ENCODE peak calls at places on chromosomes 6 and 20, in ten cellular contexts. O is CD4-positive, CD25-positive, alpha-beta regulatory T cell; X is body of pancreas; L is NCI-H82; S is mesendoderm; N is CD14-positive monocyte; A is NCI-H1105 treated with DMSO at 0.1 percent for 48 hours; F is C1 segment of cervical spinal cord; G is NT2/D1; H is neuronal stem cell. C is an unnamed sample.

GRCh38 chr20:58006346-58007316 is 221.8 kb downstream of the ANKRD60 start:
- DNase-seq in G (no peak), A (no peak), H (no peak), L (no peak), S (no peak), F (no peak), O (no peak), N (peak; percentile 31), X (no peak), C (no peak)

GRCh38 chr6:91082311-91082803 is 495.5 kb upstream of the MAP3K7 start:
- DNase-seq in H (no peak), L (peak; percentile 15), O (no peak), A (no peak), F (no peak), G (no peak), S (peak; percentile 49), X (no peak), N (no peak), C (no peak)

GRCh38 chr6:81265106-81265505 is 487.4 kb downstream of the TENT5A start:
- DNase-seq in O (no peak), S (no peak), N (no peak), X (no peak), H (no peak), F (no peak), A (no peak), L (no peak), G (no peak), C (no peak)

GRCh38 chr20:55974491-55975202 is 30.7 kb downstream of the CBLN4 start:
- DNase-seq in L (no peak), N (no peak), A (no peak), H (no peak), X (peak; percentile 49), S (no peak), G (no peak), F (no peak), O (no peak), C (no peak)

GRCh38 chr6:139647001-139647400 is 272.6 kb upstream of the CITED2 start:
- DNase-seq in O (no peak), S (no peak), G (no peak), L (no peak), A (no peak), N (no peak), X (no peak), F (no peak), H (no peak), C (no peak)

GRCh38 chr6:150770631-150771030 is 94.9 kb upstream of the MTHFD1L start:
- DNase-seq in S (no peak), N (no peak), H (no peak), A (no peak), F (no peak), O (no peak), G (no peak), X (no peak), L (no peak), C (no peak)

GRCh38 chr6:43628392-43629103 is 516 bp downstream of the GTPBP2 start:
- DNase-seq in S (peak; percentile 78), F (peak; percentile 32), A (peak; percentile 45), X (peak; percentile 54), O (peak; percentile 77), L (peak; percentile 85), G (no peak), N (no peak), H (peak; percentile 44), C (peak; percentile 54)

GRCh38 chr6:152573762-152574161 is 63.4 kb downstream of the SYNE1 start:
- DNase-seq in X (no peak), O (no peak), F (no peak), A (no peak), H (no peak), G (no peak), L (no peak), S (no peak), N (no peak), C (no peak)

GRCh38 chr6:28336284-28337024 is 506 bp upstream of the ZSCAN31 start:
- DNase-seq in G (no peak), F (peak; percentile 47), N (no peak), L (peak; percentile 67), O (peak; percentile 47), X (peak; percentile 34), S (no peak), H (no peak), A (peak; percentile 61), C (peak; percentile 37)

GRCh38 chr20:48831702-48832422 is 4.1 kb upstream of the PREX1 start:
- DNase-seq in O (no peak), N (no peak), A (no peak), H (no peak), L (peak; percentile 54), X (peak; percentile 28), S (no peak), F (no peak), G (no peak), C (no peak)

GRCh38 chr6:89217308-89217999 is at the start of gene GABRR1:
- DNase-seq in F (no peak), H (no peak), O (no peak), X (no peak), L (peak; percentile 31), A (no peak), N (no peak), S (no peak), G (no peak), C (no peak)

GRCh38 chr20:57432874-57433491 is 41.8 kb downstream of the RBM38 start:
- DNase-seq in O (peak; percentile 94), H (no peak), G (no peak), F (no peak), L (no peak), X (no peak), A (no peak), N (peak; percentile 92), S (no peak), C (no peak)

GRCh38 chr20:58233881-58234528 is 5.6 kb upstream of the ANKRD60 start:
- DNase-seq in X (peak; percentile 36), A (peak; percentile 9), H (no peak), N (no peak), O (peak; percentile 33), S (peak; percentile 62), G (peak; percentile 40), F (no peak), L (peak; percentile 55), C (peak; percentile 59)

GRCh38 chr6:153790048-153790447 is 249.0 kb upstream of the OPRM1 start:
- DNase-seq in N (no peak), A (no peak), L (no peak), S (peak; percentile 62), X (no peak), F (no peak), H (no peak), G (peak; percentile 8), O (no peak), C (peak; percentile 47)

GRCh38 chr6:48213076-48213788 is 102.2 kb upstream of the PTCHD4 start:
- DNase-seq in O (no peak), G (no peak), H (no peak), X (no peak), A (no peak), L (no peak), S (no peak), F (no peak), N (no peak), C (no peak)

GRCh38 chr20:57548177-57549058 is 12.5 kb upstream of the PCK1 start:
- DNase-seq in F (no peak), L (no peak), G (no peak), N (no peak), A (no peak), O (no peak), X (peak; percentile 47), H (no peak), S (no peak), C (no peak)

GRCh38 chr20:34069341-34070078 is 42.5 kb downstream of the EIF2S2 start:
- DNase-seq in O (peak; percentile 66), X (peak; percentile 86), N (peak; percentile 65), H (peak; percentile 83), S (peak; percentile 90), F (peak; percentile 62), L (peak; percentile 90), G (peak; percentile 86), A (peak; percentile 79), C (peak; percentile 73)

GRCh38 chr6:41901882-41902519 is 6.8 kb upstream of the USP49 start:
- DNase-seq in O (peak; percentile 75), G (no peak), L (peak; percentile 37), H (no peak), F (no peak), X (peak; percentile 23), A (no peak), S (peak; percentile 66), N (no peak), C (peak; percentile 17)

GRCh38 chr6:3358413-3359090 is 98.3 kb downstream of the SLC22A23 start:
- DNase-seq in S (no peak), L (no peak), G (no peak), N (no peak), H (no peak), A (no peak), O (no peak), X (no peak), F (no peak), C (no peak)

GRCh38 chr20:1491891-1492642 is 847 bp upstream of the SIRPB2 start:
- DNase-seq in F (no peak), X (no peak), O (no peak), G (no peak), L (no peak), A (no peak), N (no peak), S (no peak), H (no peak), C (no peak)

GRCh38 chr20:53713328-53714056 is 119.9 kb upstream of the ZNF217 start:
- DNase-seq in H (no peak), F (no peak), G (no peak), O (no peak), X (no peak), A (no peak), N (no peak), S (peak; percentile 57), L (no peak), C (no peak)

GRCh38 chr6:12957321-12958051 is 240.9 kb downstream of the PHACTR1 start:
- DNase-seq in X (peak; percentile 81), O (peak; percentile 9), G (no peak), H (no peak), F (peak; percentile 18), A (peak; percentile 30), N (no peak), L (no peak), S (peak; percentile 47), C (no peak)

GRCh38 chr6:167420858-167421766 is 96.2 kb downstream of the TTLL2 start:
- DNase-seq in O (no peak), A (no peak), G (no peak), F (no peak), N (no peak), S (no peak), L (peak; percentile 40), X (no peak), H (no peak), C (peak; percentile 45)

GRCh38 chr6:131909408-131910218 is 41.6 kb downstream of the CCN2 start:
- DNase-seq in F (no peak), S (peak; percentile 83), L (peak; percentile 80), X (peak; percentile 88), H (peak; percentile 65), A (peak; percentile 66), N (no peak), O (peak; percentile 74), G (peak; percentile 50), C (peak; percentile 73)

GRCh38 chr6:161575508-161576254 is 301.8 kb upstream of the AGPAT4 start:
- DNase-seq in N (no peak), H (peak; percentile 17), S (peak; percentile 21), F (no peak), X (no peak), G (no peak), O (no peak), A (no peak), L (peak; percentile 97), C (no peak)

GRCh38 chr6:26122402-26122792 is 35.2 kb downstream of the HFE start:
- DNase-seq in S (peak; percentile 82), N (no peak), L (peak; percentile 88), F (no peak), X (peak; percentile 16), G (peak; percentile 38), H (no peak), A (peak; percentile 36), O (no peak), C (peak; percentile 24)

GRCh38 chr6:72238900-72239299 is 352.6 kb downstream of the RIMS1 start:
- DNase-seq in H (no peak), O (no peak), S (no peak), G (no peak), A (no peak), F (no peak), N (no peak), L (no peak), X (no peak), C (no peak)

GRCh38 chr6:81774542-81774941 is 22.1 kb upstream of the TENT5A start:
- DNase-seq in H (no peak), O (no peak), F (no peak), N (no peak), G (no peak), X (peak; percentile 30), L (no peak), A (peak; percentile 97), S (no peak), C (no peak)

C was measured in BE2C.